ENCODE peak calls at places on chromosomes 4 and X, in four cellular contexts. F is body of pancreas, C is fibroblast of lung, Q is neural progenitor cell. V is an unnamed sample.

GRCh38 chr4:17324431-17324830 is 187.5 kb downstream of the QDPR start:
- DNase-seq in F (peak), C (peak), Q (peak), V (peak)

GRCh38 chr4:36027203-36027602 is 217.1 kb downstream of the ARAP2 start:
- DNase-seq in F (no peak), C (no peak), Q (peak), V (no peak)

GRCh38 chrX:147850875-147851274 is 60.8 kb upstream of the FMR1 start:
- DNase-seq in F (no peak), C (no peak), Q (no peak), V (no peak)

GRCh38 chr4:57850141-57850540 is 740.0 kb upstream of the IGFBP7 start:
- DNase-seq in F (no peak), C (no peak), Q (no peak), V (no peak)

GRCh38 chrX:108217877-108218276 is 126.3 kb downstream of the ATG4A start:
- DNase-seq in F (no peak), C (no peak), Q (no peak), V (no peak)

GRCh38 chr4:167897116-167897515 is 195.2 kb upstream of the ANXA10 start:
- DNase-seq in F (no peak), C (peak), Q (peak), V (peak)

GRCh38 chr4:83599183-83599582 is 63.3 kb downstream of the GPAT3 start:
- DNase-seq in F (no peak), C (peak), Q (no peak), V (no peak)

GRCh38 chr4:113639311-113639710 is 122.2 kb downstream of the CAMK2D start:
- DNase-seq in F (no peak), C (no peak), Q (no peak), V (no peak)

GRCh38 chr4:110041742-110042141 is 129.1 kb downstream of the EGF start:
- DNase-seq in F (no peak), C (no peak), Q (no peak), V (no peak)

GRCh38 chr4:13261486-13262257 is 222.5 kb downstream of the RAB28 start:
- DNase-seq in F (no peak), C (no peak), Q (peak), V (no peak)

GRCh38 chr4:3338321-3338838 is 45.6 kb downstream of the RGS12 start:
- DNase-seq in F (no peak), C (no peak), Q (no peak), V (no peak)

GRCh38 chr4:75800972-75801371 is 76.6 kb downstream of the USO1 start:
- DNase-seq in F (no peak), C (no peak), Q (no peak), V (no peak)

GRCh38 chr4:10526431-10527222 is 69.4 kb upstream of the ZNF518B start:
- DNase-seq in F (no peak), C (no peak), Q (no peak), V (no peak)

GRCh38 chr4:56990109-56990508 is 11.4 kb downstream of the POLR2B start:
- DNase-seq in F (no peak), C (peak), Q (no peak), V (no peak)

GRCh38 chrX:70422886-70423336 is at the start of gene GDPD2:
- DNase-seq in F (peak), C (peak), Q (peak), V (no peak)

GRCh38 chr4:112327950-112328349 is 30.8 kb downstream of the ALPK1 start:
- DNase-seq in F (no peak), C (peak), Q (peak), V (peak)

GRCh38 chr4:75547647-75548387 is 8.0 kb upstream of the ODAPH start:
- DNase-seq in F (peak), C (peak), Q (no peak), V (no peak)

GRCh38 chrX:130055103-130055502 is 55.2 kb downstream of the ELF4 start:
- DNase-seq in F (no peak), C (peak), Q (no peak), V (peak)

GRCh38 chrX:19225906-19226305 is 103.6 kb upstream of the ADGRG2 start:
- DNase-seq in F (no peak), C (peak), Q (peak), V (no peak)

GRCh38 chr4:81164126-81164525 is 50.9 kb downstream of the PRKG2 start:
- DNase-seq in F (no peak), C (no peak), Q (no peak), V (no peak)

GRCh38 chr4:165079476-165079875 is 25.8 kb downstream of the TRIM75 start:
- DNase-seq in F (peak), C (peak), Q (no peak), V (no peak)

GRCh38 chr4:160403066-160403465 is 1300.2 kb downstream of the RAPGEF2 start:
- DNase-seq in F (no peak), C (no peak), Q (no peak), V (no peak)

GRCh38 chr4:88511236-88511635 is 12.3 kb downstream of the PYURF start:
- DNase-seq in F (no peak), C (no peak), Q (no peak), V (no peak)

GRCh38 chrX:106912864-106913263 is 7.3 kb upstream of the CLDN2 start:
- DNase-seq in F (no peak), C (peak), Q (no peak), V (no peak)

GRCh38 chrX:23616361-23616760 is 50.9 kb upstream of the PRDX4 start:
- DNase-seq in F (no peak), C (peak), Q (peak), V (no peak)

GRCh38 chrX:357693-358471 is 28.8 kb downstream of the PPP2R3B start:
- DNase-seq in F (no peak), C (no peak), Q (no peak), V (no peak)

GRCh38 chr4:6393544-6394475 is 78.6 kb downstream of the PPP2R2C start:
- DNase-seq in F (no peak), C (no peak), Q (no peak), V (no peak)

GRCh38 chr4:119627267-119628190 is 1.1 kb downstream of the PDE5A start:
- DNase-seq in F (peak), C (peak), Q (peak), V (peak)

GRCh38 chr4:39730067-39730466 is 32.1 kb downstream of the UBE2K start:
- DNase-seq in F (no peak), C (no peak), Q (no peak), V (no peak)

GRCh38 chr4:89788243-89789072 is 48.5 kb downstream of the SNCA start:
- DNase-seq in F (no peak), C (peak), Q (no peak), V (no peak)

GRCh38 chrX:102129473-102129872 is 4.0 kb downstream of the TCEAL2 start:
- DNase-seq in F (no peak), C (peak), Q (no peak), V (no peak)

GRCh38 chr4:153759407-153760226 is at the start of gene RNF175:
- DNase-seq in F (no peak), C (no peak), Q (peak), V (no peak)

GRCh38 chr4:158823461-158823873 is 54.6 kb downstream of the FNIP2 start:
- DNase-seq in F (no peak), C (peak), Q (no peak), V (no peak)

GRCh38 chrX:112696506-112696905 is 16.8 kb upstream of the LHFPL1 start:
- DNase-seq in F (no peak), C (no peak), Q (no peak), V (no peak)

GRCh38 chrX:102154900-102155805 is 624 bp downstream of the BEX5 start:
- DNase-seq in F (peak), C (no peak), Q (peak), V (no peak)

GRCh38 chr4:149749769-149750168 is 65.9 kb downstream of the IQCM start:
- DNase-seq in F (no peak), C (no peak), Q (no peak), V (no peak)

GRCh38 chr4:137819964-137820383 is 287.7 kb upstream of the PCDH18 start:
- DNase-seq in F (peak), C (peak), Q (peak), V (no peak)
- TF ChIP-seq CTCF in F (no peak), C (peak), Q (peak), V (peak)

DNA sequence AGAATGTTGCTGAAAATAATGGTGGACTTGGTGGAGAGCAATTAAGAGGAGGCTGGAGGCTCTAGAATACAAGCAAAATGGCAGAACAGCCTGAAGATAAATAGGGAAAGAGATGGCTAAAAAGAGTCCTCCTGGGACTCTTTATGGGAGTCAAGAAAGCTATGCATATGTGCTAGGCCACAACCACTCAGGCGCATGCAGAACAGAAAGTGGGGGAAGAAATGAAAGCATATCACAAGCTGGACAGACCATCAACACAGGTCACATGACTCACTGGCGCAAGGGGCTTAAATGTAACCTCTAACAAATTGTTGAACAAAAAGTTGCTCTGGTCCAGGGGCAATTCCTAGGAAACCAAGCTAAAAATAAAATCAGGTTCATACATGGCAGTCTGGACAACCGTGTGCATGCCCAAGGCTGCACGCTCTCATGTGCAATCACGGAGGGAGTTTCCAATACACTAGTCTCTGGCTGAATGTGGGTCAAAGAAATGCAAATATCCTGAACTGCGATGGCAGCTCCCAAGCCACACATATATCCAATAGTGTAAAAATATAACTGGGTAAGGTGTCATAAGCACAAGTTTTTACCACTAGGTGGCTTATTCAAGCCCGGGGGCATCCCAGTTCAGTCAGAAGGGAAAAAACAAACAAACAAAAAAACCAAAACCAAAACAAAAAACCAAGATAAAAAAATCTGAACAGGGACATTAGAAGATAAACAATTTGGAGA is 45.4 kb downstream of the ZNF711 start:
- DNase-seq in F (no peak), C (no peak), Q (no peak), V (no peak)
- TF ChIP-seq CTCF in F (no peak), C (no peak), Q (peak), V (no peak)

DNA sequence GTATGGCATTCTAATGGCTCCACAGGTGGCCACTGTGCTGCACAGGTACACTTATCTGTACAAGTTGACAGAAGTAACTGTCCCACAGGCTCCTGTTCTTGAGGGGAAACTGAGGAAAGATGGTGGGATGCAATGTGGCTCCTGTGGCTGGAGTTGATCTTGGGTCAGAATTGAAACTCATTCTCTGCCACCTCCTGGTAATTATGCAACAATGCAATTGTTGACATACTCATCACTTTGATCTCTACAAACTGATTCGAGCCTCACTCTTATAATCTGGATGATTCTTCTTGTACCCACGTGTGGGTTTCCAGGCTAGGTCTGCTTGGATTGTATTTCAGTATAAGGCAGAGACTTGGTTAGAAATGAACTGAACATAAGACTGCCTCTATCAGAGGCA is 148.8 kb downstream of the CCNG2 start:
- DNase-seq in F (no peak), C (no peak), Q (no peak), V (no peak)
- TF ChIP-seq CTCF in F (no peak), C (no peak), Q (no peak), V (no peak)

DNA sequence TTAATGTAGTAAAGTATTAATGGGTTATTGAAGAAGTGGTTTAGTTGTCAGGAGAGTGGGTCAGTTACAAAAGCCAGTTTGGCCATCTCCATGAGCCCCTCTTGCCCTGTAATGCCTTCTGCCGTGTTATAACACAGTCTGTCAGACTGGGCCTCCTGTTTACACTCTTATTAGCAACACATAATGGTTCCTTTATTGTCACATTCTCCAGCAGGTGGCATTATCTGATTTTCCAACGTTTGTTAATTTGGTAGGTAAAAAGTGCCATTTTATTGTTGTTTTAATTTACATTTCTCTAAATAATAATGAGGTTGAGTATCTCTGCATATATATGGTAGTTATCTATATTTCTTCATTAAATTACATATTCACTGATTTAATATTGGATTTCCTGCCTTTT is 560.8 kb downstream of the FGF13 start:
- DNase-seq in F (no peak), C (no peak), Q (no peak), V (no peak)
- TF ChIP-seq CTCF in F (no peak), C (no peak), Q (peak), V (no peak)

DNA sequence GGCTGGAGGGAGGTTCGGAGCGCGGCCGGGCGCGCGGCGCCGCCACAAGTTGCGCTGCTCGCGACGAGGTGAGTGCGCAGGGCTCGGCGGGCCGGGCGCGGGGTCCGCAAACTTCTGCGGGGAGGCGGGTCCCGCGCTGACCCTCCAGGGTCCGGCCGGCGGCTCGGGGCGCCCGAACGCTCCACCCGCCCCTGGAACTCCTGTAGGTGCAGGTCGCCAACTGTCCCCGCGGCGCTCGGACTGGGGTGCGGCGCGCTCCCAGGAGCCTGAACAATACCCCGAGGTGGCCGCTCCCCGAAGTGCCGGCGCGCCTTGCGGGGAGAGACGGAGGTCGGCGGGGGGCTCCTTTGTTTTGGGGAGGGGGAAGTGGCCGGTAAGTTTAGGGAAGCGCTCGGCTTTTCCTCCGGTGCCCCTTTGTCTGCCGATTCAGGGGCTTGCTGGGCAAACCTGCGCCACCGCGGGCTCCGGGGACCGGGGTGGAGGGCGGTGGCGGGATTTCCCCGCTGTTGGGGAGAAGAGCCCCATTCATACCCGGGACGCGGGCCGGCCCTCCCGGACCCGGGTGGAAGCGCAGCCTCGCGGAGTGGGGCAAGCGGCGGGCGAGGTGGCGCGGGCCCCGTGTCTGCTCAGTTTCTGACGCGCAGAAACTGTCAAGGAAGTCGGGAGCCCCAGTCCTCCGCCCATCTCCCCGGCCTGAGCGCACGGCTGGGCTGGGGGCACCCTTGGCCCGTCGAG is 689 bp downstream of the TBL1X start:
- DNase-seq in F (no peak), C (no peak), Q (peak), V (no peak)
- TF ChIP-seq CTCF in F (no peak), C (no peak), Q (no peak), V (no peak)

GRCh38 chr4:121464854-121465253 is 84.0 kb upstream of the QRFPR start:
- DNase-seq in F (no peak), C (no peak), Q (no peak), V (no peak)
- TF ChIP-seq CTCF in F (no peak), C (no peak), Q (peak), V (no peak)

GRCh38 chrX:132226169-132226568 is 6.9 kb upstream of the RAP2C start:
- DNase-seq in F (no peak), C (peak), Q (no peak), V (no peak)
- TF ChIP-seq CTCF in F (peak), C (peak), Q (peak), V (peak)

V was measured in AG09319.